ENCODE peak calls at places on chromosomes 6 and 20, in seven cellular contexts. Y is ELF-1, R is ELR, M is WERI-Rb-1, S is foreskin keratinocyte, F is GM18507, L is LoVo. G is an unnamed sample.

GRCh38 chr20:13649548-13649947 is 10.8 kb upstream of the TASP1 start:
- DNase-seq in M (no peak), L (no peak), R (no peak), F (no peak), Y (peak; percentile 66), S (no peak), G (no peak)

GRCh38 chr6:123913858-123914257 is 110.2 kb downstream of the NKAIN2 start:
- DNase-seq in S (peak; percentile 47), R (no peak), M (no peak), F (no peak), L (no peak), Y (no peak), G (peak; percentile 5)

GRCh38 chr20:60974022-60974421 is 278.0 kb upstream of the CDH4 start:
- DNase-seq in M (no peak), S (no peak), Y (no peak), R (no peak), F (no peak), L (no peak), G (no peak)

GRCh38 chr20:34543457-34544056 is 15.0 kb upstream of the MAP1LC3A start:
- DNase-seq in R (no peak), Y (no peak), L (no peak), F (no peak), M (no peak), S (no peak), G (no peak)

GRCh38 chr6:28383235-28384142 is 16.1 kb downstream of the ZSCAN12 start:
- DNase-seq in L (peak; percentile 84), M (peak; percentile 89), R (peak; percentile 43), S (peak; percentile 86), Y (peak; percentile 95), F (peak; percentile 62), G (peak; percentile 80)

GRCh38 chr20:7989379-7989778 is 30.2 kb downstream of the TMX4 start:
- DNase-seq in R (no peak), M (no peak), S (no peak), F (no peak), Y (no peak), L (no peak), G (no peak)

GRCh38 chr6:26475823-26476729 is 18.3 kb downstream of the BTN2A1 start:
- DNase-seq in Y (peak; percentile 30), S (no peak), R (peak; percentile 59), L (peak; percentile 33), F (no peak), M (no peak), G (no peak)

GRCh38 chr6:127381384-127381783 is 38.0 kb upstream of the ECHDC1 start:
- DNase-seq in S (no peak), M (no peak), R (no peak), F (no peak), L (no peak), Y (no peak), G (no peak)

GRCh38 chr6:105452924-105453756 is 50.3 kb upstream of the PREP start:
- DNase-seq in L (no peak), F (no peak), R (no peak), S (no peak), Y (no peak), M (no peak), G (no peak)

GRCh38 chr20:45456632-45457031 is 12.9 kb upstream of the WFDC2 start:
- DNase-seq in L (no peak), Y (peak; percentile 46), F (no peak), S (no peak), M (peak; percentile 68), R (peak; percentile 41), G (peak; percentile 49)

GRCh38 chr6:160227038-160227768 is 31.4 kb downstream of the SLC22A2 start:
- DNase-seq in F (no peak), Y (no peak), R (no peak), S (no peak), M (no peak), L (no peak), G (no peak)

G was measured in MCF 10A.